ENCODE peak calls at places on chromosome 13, in ten cellular contexts. One of them, this sample, is unnamed.
A peak's percentile ranks its signal among the peaks of the same experiment; 100 is the strongest.

GRCh38 chr13:47005761-47006414 is 109.0 kb upstream of the HTR2A start:
- DNase-seq in heart left ventricle: no peak
- DNase-seq in fibroblast of mammary gland: peak; percentile 59
- DNase-seq in AML-193: no peak
- DNase-seq in CD8-positive, alpha-beta T cell: no peak
- DNase-seq in iris pigment epithelial cell: no peak
- DNase-seq in occipital lobe: no peak
- DNase-seq in omental fat pad: no peak
- DNase-seq in WTC11: no peak
- DNase-seq in activated CD4-positive, CD25-positive, alpha-beta regulatory T cell treated with anti-CD3 and anti-CD28 coated beads, Interleukin-2, amount 50 U/mL, for 16 hours: no peak
- DNase-seq in this sample: no peak

GRCh38 chr13:58852076-58852475 is 1220.5 kb downstream of the PCDH17 start:
- DNase-seq in heart left ventricle: no peak
- DNase-seq in fibroblast of mammary gland: no peak
- DNase-seq in AML-193: no peak
- DNase-seq in CD8-positive, alpha-beta T cell: no peak
- DNase-seq in iris pigment epithelial cell: peak; percentile 11
- DNase-seq in occipital lobe: no peak
- DNase-seq in omental fat pad: no peak
- DNase-seq in WTC11: no peak
- DNase-seq in activated CD4-positive, CD25-positive, alpha-beta regulatory T cell treated with anti-CD3 and anti-CD28 coated beads, Interleukin-2, amount 50 U/mL, for 16 hours: no peak
- DNase-seq in this sample: no peak

GRCh38 chr13:41053384-41053826 is 7.9 kb upstream of the WBP4 start:
- DNase-seq in heart left ventricle: peak; percentile 40
- DNase-seq in fibroblast of mammary gland: peak; percentile 84
- DNase-seq in AML-193: peak; percentile 74
- DNase-seq in CD8-positive, alpha-beta T cell: no peak
- DNase-seq in iris pigment epithelial cell: peak; percentile 81
- DNase-seq in occipital lobe: no peak
- DNase-seq in omental fat pad: no peak
- DNase-seq in WTC11: no peak
- DNase-seq in activated CD4-positive, CD25-positive, alpha-beta regulatory T cell treated with anti-CD3 and anti-CD28 coated beads, Interleukin-2, amount 50 U/mL, for 16 hours: no peak
- DNase-seq in this sample: no peak

GRCh38 chr13:33610471-33611015 is 207.4 kb upstream of the RFC3 start:
- DNase-seq in heart left ventricle: peak; percentile 64
- DNase-seq in fibroblast of mammary gland: no peak
- DNase-seq in AML-193: no peak
- DNase-seq in CD8-positive, alpha-beta T cell: peak; percentile 31
- DNase-seq in iris pigment epithelial cell: peak; percentile 16
- DNase-seq in occipital lobe: peak; percentile 38
- DNase-seq in omental fat pad: no peak
- DNase-seq in WTC11: peak; percentile 44
- DNase-seq in activated CD4-positive, CD25-positive, alpha-beta regulatory T cell treated with anti-CD3 and anti-CD28 coated beads, Interleukin-2, amount 50 U/mL, for 16 hours: peak; percentile 22
- DNase-seq in this sample: no peak

GRCh38 chr13:24865158-24865557 is 101.2 kb downstream of the RNF17 start:
- DNase-seq in heart left ventricle: no peak
- DNase-seq in fibroblast of mammary gland: peak; percentile 18
- DNase-seq in AML-193: peak; percentile 55
- DNase-seq in CD8-positive, alpha-beta T cell: no peak
- DNase-seq in iris pigment epithelial cell: peak; percentile 20
- DNase-seq in occipital lobe: no peak
- DNase-seq in omental fat pad: no peak
- DNase-seq in WTC11: no peak
- DNase-seq in activated CD4-positive, CD25-positive, alpha-beta regulatory T cell treated with anti-CD3 and anti-CD28 coated beads, Interleukin-2, amount 50 U/mL, for 16 hours: no peak
- DNase-seq in this sample: no peak

GRCh38 chr13:70415141-70415540 is 306.9 kb upstream of the KLHL1 start:
- DNase-seq in heart left ventricle: no peak
- DNase-seq in fibroblast of mammary gland: no peak
- DNase-seq in AML-193: no peak
- DNase-seq in CD8-positive, alpha-beta T cell: no peak
- DNase-seq in iris pigment epithelial cell: no peak
- DNase-seq in occipital lobe: no peak
- DNase-seq in omental fat pad: no peak
- DNase-seq in WTC11: no peak
- DNase-seq in activated CD4-positive, CD25-positive, alpha-beta regulatory T cell treated with anti-CD3 and anti-CD28 coated beads, Interleukin-2, amount 50 U/mL, for 16 hours: no peak
- DNase-seq in this sample: no peak

GRCh38 chr13:43629691-43630480 is 156.9 kb downstream of the ENOX1 start:
- DNase-seq in heart left ventricle: no peak
- DNase-seq in fibroblast of mammary gland: peak; percentile 33
- DNase-seq in AML-193: no peak
- DNase-seq in CD8-positive, alpha-beta T cell: no peak
- DNase-seq in iris pigment epithelial cell: peak; percentile 47
- DNase-seq in occipital lobe: no peak
- DNase-seq in omental fat pad: no peak
- DNase-seq in WTC11: no peak
- DNase-seq in activated CD4-positive, CD25-positive, alpha-beta regulatory T cell treated with anti-CD3 and anti-CD28 coated beads, Interleukin-2, amount 50 U/mL, for 16 hours: no peak
- DNase-seq in this sample: no peak

GRCh38 chr13:30957258-30957943 is 24.9 kb downstream of the TEX26 start:
- DNase-seq in heart left ventricle: no peak
- DNase-seq in fibroblast of mammary gland: no peak
- DNase-seq in AML-193: no peak
- DNase-seq in CD8-positive, alpha-beta T cell: no peak
- DNase-seq in iris pigment epithelial cell: no peak
- DNase-seq in occipital lobe: no peak
- DNase-seq in omental fat pad: no peak
- DNase-seq in WTC11: no peak
- DNase-seq in activated CD4-positive, CD25-positive, alpha-beta regulatory T cell treated with anti-CD3 and anti-CD28 coated beads, Interleukin-2, amount 50 U/mL, for 16 hours: no peak
- DNase-seq in this sample: no peak

GRCh38 chr13:98273824-98274786 is 97.0 kb upstream of the RNF113B start:
- DNase-seq in heart left ventricle: no peak
- DNase-seq in fibroblast of mammary gland: no peak
- DNase-seq in AML-193: no peak
- DNase-seq in CD8-positive, alpha-beta T cell: no peak
- DNase-seq in iris pigment epithelial cell: no peak
- DNase-seq in occipital lobe: no peak
- DNase-seq in omental fat pad: no peak
- DNase-seq in WTC11: peak; percentile 44
- DNase-seq in activated CD4-positive, CD25-positive, alpha-beta regulatory T cell treated with anti-CD3 and anti-CD28 coated beads, Interleukin-2, amount 50 U/mL, for 16 hours: no peak
- DNase-seq in this sample: peak; percentile 45

GRCh38 chr13:113410472-113411201 is 42.7 kb downstream of the ADPRHL1 start:
- DNase-seq in heart left ventricle: peak; percentile 18
- DNase-seq in fibroblast of mammary gland: peak; percentile 96
- DNase-seq in AML-193: no peak
- DNase-seq in CD8-positive, alpha-beta T cell: no peak
- DNase-seq in iris pigment epithelial cell: peak; percentile 49
- DNase-seq in occipital lobe: no peak
- DNase-seq in omental fat pad: no peak
- DNase-seq in WTC11: no peak
- DNase-seq in activated CD4-positive, CD25-positive, alpha-beta regulatory T cell treated with anti-CD3 and anti-CD28 coated beads, Interleukin-2, amount 50 U/mL, for 16 hours: no peak
- DNase-seq in this sample: no peak

GRCh38 chr13:46831588-46832194 is 34.7 kb upstream of the ESD start:
- DNase-seq in heart left ventricle: no peak
- DNase-seq in fibroblast of mammary gland: peak; percentile 71
- DNase-seq in AML-193: peak; percentile 77
- DNase-seq in CD8-positive, alpha-beta T cell: no peak
- DNase-seq in iris pigment epithelial cell: peak; percentile 54
- DNase-seq in occipital lobe: no peak
- DNase-seq in omental fat pad: peak; percentile 31
- DNase-seq in WTC11: peak; percentile 44
- DNase-seq in activated CD4-positive, CD25-positive, alpha-beta regulatory T cell treated with anti-CD3 and anti-CD28 coated beads, Interleukin-2, amount 50 U/mL, for 16 hours: no peak
- DNase-seq in this sample: peak; percentile 38

GRCh38 chr13:41563501-41564001 is 106.2 kb downstream of the RGCC start:
- DNase-seq in heart left ventricle: no peak
- DNase-seq in fibroblast of mammary gland: peak; percentile 69
- DNase-seq in AML-193: no peak
- DNase-seq in CD8-positive, alpha-beta T cell: no peak
- DNase-seq in iris pigment epithelial cell: peak; percentile 91
- DNase-seq in occipital lobe: peak; percentile 38
- DNase-seq in omental fat pad: no peak
- DNase-seq in WTC11: no peak
- DNase-seq in activated CD4-positive, CD25-positive, alpha-beta regulatory T cell treated with anti-CD3 and anti-CD28 coated beads, Interleukin-2, amount 50 U/mL, for 16 hours: no peak
- DNase-seq in this sample: no peak

GRCh38 chr13:91620670-91621141 is 222.3 kb downstream of the GPC5 start:
- DNase-seq in heart left ventricle: no peak
- DNase-seq in fibroblast of mammary gland: no peak
- DNase-seq in AML-193: no peak
- DNase-seq in CD8-positive, alpha-beta T cell: no peak
- DNase-seq in iris pigment epithelial cell: no peak
- DNase-seq in occipital lobe: no peak
- DNase-seq in omental fat pad: no peak
- DNase-seq in WTC11: no peak
- DNase-seq in activated CD4-positive, CD25-positive, alpha-beta regulatory T cell treated with anti-CD3 and anti-CD28 coated beads, Interleukin-2, amount 50 U/mL, for 16 hours: no peak
- DNase-seq in this sample: no peak

GRCh38 chr13:73657821-73658540 is 476.2 kb downstream of the KLF12 start:
- DNase-seq in heart left ventricle: peak; percentile 63
- DNase-seq in fibroblast of mammary gland: peak; percentile 71
- DNase-seq in AML-193: no peak
- DNase-seq in CD8-positive, alpha-beta T cell: no peak
- DNase-seq in iris pigment epithelial cell: peak; percentile 17
- DNase-seq in occipital lobe: peak; percentile 13
- DNase-seq in omental fat pad: no peak
- DNase-seq in WTC11: no peak
- DNase-seq in activated CD4-positive, CD25-positive, alpha-beta regulatory T cell treated with anti-CD3 and anti-CD28 coated beads, Interleukin-2, amount 50 U/mL, for 16 hours: no peak
- DNase-seq in this sample: no peak

GRCh38 chr13:46383383-46383782 is 3.7 kb downstream of the RUBCNL start:
- DNase-seq in heart left ventricle: no peak
- DNase-seq in fibroblast of mammary gland: no peak
- DNase-seq in AML-193: no peak
- DNase-seq in CD8-positive, alpha-beta T cell: no peak
- DNase-seq in iris pigment epithelial cell: no peak
- DNase-seq in occipital lobe: no peak
- DNase-seq in omental fat pad: no peak
- DNase-seq in WTC11: no peak
- DNase-seq in activated CD4-positive, CD25-positive, alpha-beta regulatory T cell treated with anti-CD3 and anti-CD28 coated beads, Interleukin-2, amount 50 U/mL, for 16 hours: no peak
- DNase-seq in this sample: no peak

GRCh38 chr13:40668335-40668734 is 1.9 kb upstream of the FOXO1 start:
- DNase-seq in heart left ventricle: peak; percentile 26
- DNase-seq in fibroblast of mammary gland: no peak
- DNase-seq in AML-193: peak; percentile 64
- DNase-seq in CD8-positive, alpha-beta T cell: peak; percentile 65
- DNase-seq in iris pigment epithelial cell: no peak
- DNase-seq in occipital lobe: no peak
- DNase-seq in omental fat pad: no peak
- DNase-seq in WTC11: peak; percentile 51
- DNase-seq in activated CD4-positive, CD25-positive, alpha-beta regulatory T cell treated with anti-CD3 and anti-CD28 coated beads, Interleukin-2, amount 50 U/mL, for 16 hours: no peak
- DNase-seq in this sample: peak; percentile 28

GRCh38 chr13:104314926-104315535 is 1248.8 kb upstream of the SLC10A2 start:
- DNase-seq in heart left ventricle: no peak
- DNase-seq in fibroblast of mammary gland: no peak
- DNase-seq in AML-193: no peak
- DNase-seq in CD8-positive, alpha-beta T cell: no peak
- DNase-seq in iris pigment epithelial cell: peak; percentile 53
- DNase-seq in occipital lobe: no peak
- DNase-seq in omental fat pad: no peak
- DNase-seq in WTC11: no peak
- DNase-seq in activated CD4-positive, CD25-positive, alpha-beta regulatory T cell treated with anti-CD3 and anti-CD28 coated beads, Interleukin-2, amount 50 U/mL, for 16 hours: no peak
- DNase-seq in this sample: no peak

GRCh38 chr13:49347650-49348385 is 96.0 kb downstream of the CAB39L start:
- DNase-seq in heart left ventricle: no peak
- DNase-seq in fibroblast of mammary gland: no peak
- DNase-seq in AML-193: no peak
- DNase-seq in CD8-positive, alpha-beta T cell: no peak
- DNase-seq in iris pigment epithelial cell: no peak
- DNase-seq in occipital lobe: no peak
- DNase-seq in omental fat pad: no peak
- DNase-seq in WTC11: no peak
- DNase-seq in activated CD4-positive, CD25-positive, alpha-beta regulatory T cell treated with anti-CD3 and anti-CD28 coated beads, Interleukin-2, amount 50 U/mL, for 16 hours: no peak
- DNase-seq in this sample: no peak

GRCh38 chr13:109666656-109667448 is 119.5 kb downstream of the IRS2 start:
- DNase-seq in heart left ventricle: no peak
- DNase-seq in fibroblast of mammary gland: peak; percentile 21
- DNase-seq in AML-193: no peak
- DNase-seq in CD8-positive, alpha-beta T cell: no peak
- DNase-seq in iris pigment epithelial cell: peak; percentile 77
- DNase-seq in occipital lobe: no peak
- DNase-seq in omental fat pad: no peak
- DNase-seq in WTC11: no peak
- DNase-seq in activated CD4-positive, CD25-positive, alpha-beta regulatory T cell treated with anti-CD3 and anti-CD28 coated beads, Interleukin-2, amount 50 U/mL, for 16 hours: no peak
- DNase-seq in this sample: no peak

GRCh38 chr13:39886336-39886735 is 230.9 kb downstream of the COG6 start:
- DNase-seq in heart left ventricle: no peak
- DNase-seq in fibroblast of mammary gland: peak; percentile 17
- DNase-seq in AML-193: no peak
- DNase-seq in CD8-positive, alpha-beta T cell: no peak
- DNase-seq in iris pigment epithelial cell: no peak
- DNase-seq in occipital lobe: no peak
- DNase-seq in omental fat pad: no peak
- DNase-seq in WTC11: no peak
- DNase-seq in activated CD4-positive, CD25-positive, alpha-beta regulatory T cell treated with anti-CD3 and anti-CD28 coated beads, Interleukin-2, amount 50 U/mL, for 16 hours: no peak
- DNase-seq in this sample: no peak